ENCODE peak calls at places on chromosome 13, in ten cellular contexts. M is lower leg skin, G is upper lobe of left lung, K is Peyer's patch, H is esophagus squamous epithelium, C is body of pancreas, L is GM12878, J is NB4, X is HCT116, A is heart left ventricle. B is an unnamed sample.

GRCh38 chr13:99693812-99694211 is 192.5 kb downstream of the TM9SF2 start:
- DNase-seq in L (no peak), G (no peak), K (no peak), H (no peak), J (no peak), C (no peak), X (no peak), M (no peak), A (no peak), B (no peak)

GRCh38 chr13:111973186-111974064 is 93.5 kb upstream of the SOX1 start:
- DNase-seq in J (no peak), A (no peak), C (no peak), X (no peak), H (no peak), K (no peak), G (no peak), L (no peak), M (no peak), B (no peak)

GRCh38 chr13:34408635-34409034 is 533.4 kb upstream of the NBEA start:
- DNase-seq in J (no peak), A (no peak), X (no peak), C (no peak), H (no peak), L (no peak), G (no peak), K (no peak), M (no peak), B (no peak)

GRCh38 chr13:23378009-23378632 is 55.4 kb downstream of the SACS start:
- DNase-seq in J (peak; percentile 81), M (peak; percentile 23), H (no peak), K (no peak), G (no peak), L (peak; percentile 68), A (no peak), X (no peak), C (no peak), B (no peak)

GRCh38 chr13:85093808-85094207 is 705.4 kb downstream of the SLITRK6 start:
- DNase-seq in H (no peak), M (peak; percentile 74), X (peak; percentile 7), G (no peak), L (no peak), C (no peak), J (no peak), A (no peak), K (no peak), B (peak; percentile 36)

GRCh38 chr13:100532836-100533435 is 55.7 kb downstream of the GGACT start:
- DNase-seq in M (no peak), A (no peak), H (no peak), K (peak; percentile 41), L (no peak), C (peak; percentile 40), G (peak; percentile 46), X (no peak), J (no peak), B (no peak)

GRCh38 chr13:108220042-108220441 is 1.9 kb downstream of the ABHD13 start:
- DNase-seq in G (no peak), L (no peak), J (peak; percentile 17), K (no peak), X (peak; percentile 57), C (peak; percentile 61), M (no peak), H (no peak), A (no peak), B (peak; percentile 12)

GRCh38 chr13:103351035-103351828 is 285.0 kb upstream of the SLC10A2 start:
- DNase-seq in K (no peak), M (no peak), H (no peak), C (peak; percentile 23), L (no peak), G (no peak), X (no peak), A (peak; percentile 23), J (no peak), B (no peak)

GRCh38 chr13:85659493-85659892 is 139.7 kb downstream of the SLITRK6 start:
- DNase-seq in X (no peak), J (peak; percentile 27), H (no peak), L (no peak), C (no peak), A (no peak), G (no peak), K (no peak), M (no peak), B (no peak)

GRCh38 chr13:48492123-48493075 is 40.5 kb downstream of the RCBTB2 start:
- DNase-seq in L (peak; percentile 98), K (peak; percentile 63), X (no peak), J (peak; percentile 93), A (peak; percentile 90), G (no peak), C (peak; percentile 43), M (peak; percentile 81), H (peak; percentile 27), B (peak; percentile 75)

GRCh38 chr13:106133025-106133424 is 402.4 kb downstream of the EFNB2 start:
- DNase-seq in M (no peak), A (no peak), X (no peak), L (no peak), C (no peak), J (no peak), H (no peak), G (no peak), K (no peak), B (no peak)

GRCh38 chr13:99357149-99357596 is 50.0 kb upstream of the GPR183 start:
- DNase-seq in H (no peak), J (no peak), A (no peak), L (peak; percentile 61), K (no peak), X (no peak), G (no peak), C (no peak), M (peak; percentile 20), B (peak; percentile 83)

GRCh38 chr13:29594310-29594709 is 1.2 kb downstream of the SLC7A1 start:
- DNase-seq in X (no peak), A (no peak), H (no peak), G (no peak), L (peak; percentile 21), J (no peak), C (peak; percentile 68), M (peak; percentile 40), K (peak; percentile 60), B (peak; percentile 64)
- TF ChIP-seq POLR2A in X (no peak), A (no peak), H (no peak), G (no peak), L (no peak), J (no peak), C (peak; percentile 84), M (no peak), K (no peak), B (no peak)

GRCh38 chr13:50125556-50126377 is 110.5 kb downstream of the KCNRG start:
- DNase-seq in J (peak; percentile 98), A (peak; percentile 96), M (peak; percentile 95), L (no peak), G (peak; percentile 98), H (peak; percentile 73), X (peak; percentile 39), C (peak; percentile 97), K (peak; percentile 97), B (peak; percentile 89)
- TF ChIP-seq POLR2A in J (peak; percentile 68), A (peak; percentile 81), M (no peak), L (peak; percentile 48), G (peak; percentile 95), H (no peak), X (peak; percentile 35), C (peak; percentile 85), K (peak; percentile 83), B (peak; percentile 86)

DNA sequence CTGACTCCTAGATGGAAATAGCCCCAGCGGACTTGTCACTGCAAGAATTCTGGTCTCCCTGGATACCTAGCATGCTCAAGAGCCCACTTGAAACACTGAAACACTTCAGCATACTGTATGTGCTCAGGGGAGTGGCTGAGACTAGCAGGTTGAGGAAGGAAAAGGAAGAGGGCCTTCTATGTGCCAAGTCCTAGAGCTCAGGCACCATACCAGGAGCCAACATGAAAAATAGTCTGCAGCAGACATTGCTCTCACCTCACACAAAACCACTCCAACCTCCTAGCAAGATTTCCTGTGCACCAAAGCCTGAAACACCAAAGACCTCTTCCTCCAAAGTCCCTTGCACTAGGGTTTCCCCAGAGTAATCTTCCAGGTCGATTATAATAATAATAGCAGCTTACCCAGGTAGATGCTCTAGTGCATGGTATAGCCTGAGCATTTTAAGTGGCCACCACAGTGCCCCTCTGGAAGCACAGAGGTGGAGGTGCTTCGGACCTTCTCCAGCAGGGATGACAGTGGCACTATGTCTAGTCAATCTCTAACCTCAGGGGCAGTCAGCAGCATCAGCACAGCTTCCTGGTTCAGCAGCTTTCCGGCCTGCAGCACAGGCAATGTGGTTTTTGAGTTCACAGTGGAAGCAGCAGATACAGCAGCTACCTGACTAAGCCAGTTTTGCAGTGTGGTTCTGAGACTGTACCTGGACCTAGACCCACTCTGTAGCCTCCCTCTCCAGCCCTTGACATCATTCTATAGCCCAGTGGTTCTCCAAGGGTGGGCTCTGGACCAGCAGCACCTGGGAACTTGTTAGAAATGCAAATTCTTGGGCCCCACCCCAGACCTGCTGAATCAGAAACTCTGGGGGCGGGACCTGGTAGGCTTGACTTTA is 45.6 kb upstream of the UBE2L5 start:
- DNase-seq in L (peak; percentile 49), X (no peak), J (peak; percentile 86), C (no peak), K (peak; percentile 55), H (peak; percentile 16), M (no peak), A (no peak), G (no peak), B (no peak)
- TF ChIP-seq POLR2A in L (peak; percentile 65), X (no peak), J (peak; percentile 46), C (no peak), K (no peak), H (no peak), M (no peak), A (no peak), G (no peak), B (no peak)

GRCh38 chr13:36297600-36298338 is at the start of gene CCDC169:
- DNase-seq in K (peak; percentile 60), A (peak; percentile 73), M (peak; percentile 59), X (no peak), J (peak; percentile 91), H (peak; percentile 5), G (peak; percentile 94), C (peak; percentile 68), L (no peak), B (peak; percentile 90)
- TF ChIP-seq POLR2A in K (no peak), A (no peak), M (no peak), X (no peak), J (peak; percentile 98), H (no peak), G (peak; percentile 17), C (peak; percentile 24), L (no peak), B (peak; percentile 83)

GRCh38 chr13:113862191-113862765 is 1.6 kb downstream of the GAS6 start:
- DNase-seq in H (no peak), A (peak; percentile 29), C (no peak), K (peak; percentile 59), L (no peak), G (peak; percentile 66), M (no peak), J (no peak), X (no peak), B (no peak)

GRCh38 chr13:113863511-113864302 is at the start of gene GAS6:
- DNase-seq in X (no peak), J (no peak), M (no peak), A (peak; percentile 82), G (peak; percentile 94), H (no peak), C (peak; percentile 70), K (peak; percentile 87), L (no peak), B (peak; percentile 51)

GRCh38 chr13:113861433-113862030 is 2.3 kb downstream of the GAS6 start:
- DNase-seq in L (no peak), H (no peak), A (no peak), J (no peak), K (peak; percentile 50), C (no peak), G (no peak), X (no peak), M (no peak), B (no peak)

GRCh38 chr13:113864303-113864890 is 521 bp upstream of the GAS6 start:
- DNase-seq in M (no peak), K (no peak), C (no peak), L (no peak), X (no peak), G (no peak), A (peak; percentile 29), H (no peak), J (no peak), B (no peak)

GRCh38 chr13:113862766-113863510 is 938 bp downstream of the GAS6 start:
- DNase-seq in A (peak; percentile 72), J (no peak), G (peak; percentile 91), H (no peak), X (no peak), M (no peak), C (peak; percentile 60), L (no peak), K (peak; percentile 77), B (peak; percentile 37)
- TF ChIP-seq POLR2A in A (no peak), J (no peak), G (peak; percentile 36), H (no peak), X (no peak), M (no peak), C (peak; percentile 72), L (no peak), K (peak; percentile 29), B (no peak)